ENCODE peak calls at places on chromosomes 16 and 17, in five cellular contexts. Q, Z, F, V and O are unnamed samples. For H3K27me3, the result is how much of the 10 kb centered on the place peaks cover.

GRCh38 chr17:43803758-43804157 is 23.5 kb downstream of the CFAP97D1 start:
- DNase-seq in Q (no peak), Z (no peak), F (no peak), V (no peak), O (no peak)

GRCh38 chr17:75346906-75347305 is 57.7 kb upstream of the SLC25A19 start:
- DNase-seq in Q (no peak), Z (no peak), F (peak), V (no peak), O (no peak)

GRCh38 chr17:17816240-17816814 is 20.5 kb downstream of the SREBF1 start:
- DNase-seq in Q (no peak), Z (no peak), F (no peak), V (no peak), O (no peak)

GRCh38 chr17:18859256-18859655 is 1.3 kb downstream of the PRPSAP2 start:
- DNase-seq in Q (no peak), Z (no peak), F (peak), V (no peak), O (no peak)

GRCh38 chr17:64635647-64636305 is 26.3 kb downstream of the SMURF2 start:
- DNase-seq in Q (no peak), Z (no peak), F (peak), V (no peak), O (no peak)

GRCh38 chr16:13453938-13454553 is 465.9 kb upstream of the ERCC4 start:
- DNase-seq in Q (peak), Z (no peak), F (no peak), V (no peak), O (no peak)

GRCh38 chr16:54540525-54541180 is 254.1 kb upstream of the IRX3 start:
- DNase-seq in Q (no peak), Z (no peak), F (no peak), V (no peak), O (no peak)

GRCh38 chr17:38443356-38444026 is 15.2 kb downstream of the ARHGAP23 start:
- DNase-seq in Q (no peak), Z (no peak), F (no peak), V (no peak), O (no peak)

GRCh38 chr17:15273141-15273793 is 8.1 kb upstream of the PMP22 start:
- DNase-seq in Q (no peak), Z (no peak), F (peak), V (no peak), O (no peak)

GRCh38 chr17:15274017-15274416 is 8.9 kb upstream of the PMP22 start:
- DNase-seq in Q (no peak), Z (no peak), F (no peak), V (no peak), O (no peak)

GRCh38 chr17:15279011-15279477 is 13.9 kb upstream of the PMP22 start:
- DNase-seq in Q (no peak), Z (no peak), F (peak), V (no peak), O (no peak)

GRCh38 chr17:15281909-15282308 is 16.8 kb upstream of the PMP22 start:
- DNase-seq in Q (no peak), Z (no peak), F (no peak), V (no peak), O (no peak)

DNA sequence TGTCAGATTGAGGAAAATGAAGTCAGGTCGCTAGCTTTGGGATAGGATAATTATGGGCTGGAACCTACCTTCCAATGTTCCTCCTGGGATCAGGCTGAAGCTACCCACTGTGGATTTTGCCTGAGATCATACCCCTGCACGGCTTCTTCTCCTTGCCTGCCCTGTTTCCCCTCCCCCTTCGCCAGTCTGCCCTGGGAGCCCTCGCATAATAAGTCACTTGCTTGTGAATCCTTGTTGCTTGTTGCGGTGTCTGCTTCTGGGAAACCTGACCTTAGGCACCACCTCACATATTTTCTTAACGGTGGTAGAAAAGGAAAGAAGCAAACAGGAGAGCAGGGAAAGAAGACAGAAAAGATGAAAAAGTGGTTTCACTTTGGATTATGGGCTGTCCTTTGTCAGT is 13.3 kb upstream of the PMP22 start:
- DNase-seq in Q (no peak), Z (no peak), F (no peak), V (no peak), O (no peak)
- H3K27ac ChIP-seq in Q (no peak), Z (no peak), F (peak), V (peak), O (no peak)

GRCh38 chr17:63496663-63497400 is 20.0 kb downstream of the ACE start:
- DNase-seq in Q (no peak), Z (no peak), F (no peak), V (no peak), O (no peak)
- H3K27me3 ChIP-seq in Q (under half), Z (under half), F (under half), V (under half), O (under half)

DNA sequence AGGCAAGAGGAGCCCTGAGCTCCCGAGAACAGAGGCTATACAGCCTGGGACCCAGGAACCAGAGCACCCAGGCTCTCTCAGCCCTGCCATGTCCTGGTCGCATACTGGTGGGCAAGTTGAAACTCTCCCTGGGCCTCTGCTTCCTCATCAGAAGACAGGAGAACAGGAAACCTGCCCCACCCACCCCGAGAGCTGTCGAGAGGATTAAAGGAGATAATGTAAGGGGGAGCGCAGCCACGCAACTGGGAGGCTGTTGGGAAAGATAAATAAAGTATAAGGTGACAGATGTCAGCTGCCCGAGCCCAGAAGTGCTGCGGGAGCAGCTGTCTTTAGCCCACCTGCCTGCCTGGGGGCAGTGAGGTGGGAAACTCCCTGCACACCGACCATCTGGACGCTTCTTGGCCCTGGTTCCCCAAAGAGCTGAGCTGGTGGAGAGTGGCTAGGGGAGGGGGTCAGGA is 6.8 kb downstream of the KIF19 start:
- DNase-seq in Q (no peak), Z (no peak), F (no peak), V (peak), O (no peak)
- H3K27ac ChIP-seq in Q (no peak), Z (no peak), F (no peak), V (no peak), O (no peak)

GRCh38 chr16:86200722-86201121 is 301.8 kb downstream of the IRF8 start:
- DNase-seq in Q (no peak), Z (no peak), F (no peak), V (no peak), O (no peak)
- H3K27me3 ChIP-seq in Q (under half), Z (under half), F (under half), V (under half), O (under half)

DNA sequence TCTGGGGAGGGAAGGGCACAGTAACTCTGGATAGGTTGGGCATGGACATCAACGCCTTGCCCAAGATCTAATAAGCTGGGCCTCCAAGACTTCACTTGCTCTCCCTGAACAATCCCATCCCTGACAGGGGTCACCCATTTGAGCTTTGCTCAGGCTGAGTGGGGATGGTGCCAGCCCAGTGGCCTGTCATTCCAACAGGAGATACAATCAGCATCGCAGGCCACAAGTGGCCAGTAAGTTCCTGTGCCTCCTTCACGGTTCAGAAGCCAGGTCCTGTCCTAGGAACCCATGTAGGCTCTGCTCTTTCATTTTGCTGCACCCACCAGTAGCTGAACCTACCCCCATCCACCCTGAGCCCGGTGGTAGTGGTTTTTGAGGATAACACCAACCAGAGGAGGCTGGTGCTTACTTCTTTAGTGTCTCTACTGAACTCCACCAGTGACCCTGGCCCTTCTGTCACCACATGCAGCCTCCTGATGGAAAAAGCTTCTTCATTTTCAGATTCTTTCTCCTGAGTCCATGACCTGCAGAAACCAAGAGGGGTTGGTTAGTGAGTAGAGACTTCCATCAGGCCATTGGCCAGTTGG is 14.9 kb downstream of the PLEKHG4 start:
- DNase-seq in Q (no peak), Z (no peak), F (no peak), V (no peak), O (no peak)
- H3K27ac ChIP-seq in Q (no peak), Z (no peak), F (no peak), V (no peak), O (no peak)

DNA sequence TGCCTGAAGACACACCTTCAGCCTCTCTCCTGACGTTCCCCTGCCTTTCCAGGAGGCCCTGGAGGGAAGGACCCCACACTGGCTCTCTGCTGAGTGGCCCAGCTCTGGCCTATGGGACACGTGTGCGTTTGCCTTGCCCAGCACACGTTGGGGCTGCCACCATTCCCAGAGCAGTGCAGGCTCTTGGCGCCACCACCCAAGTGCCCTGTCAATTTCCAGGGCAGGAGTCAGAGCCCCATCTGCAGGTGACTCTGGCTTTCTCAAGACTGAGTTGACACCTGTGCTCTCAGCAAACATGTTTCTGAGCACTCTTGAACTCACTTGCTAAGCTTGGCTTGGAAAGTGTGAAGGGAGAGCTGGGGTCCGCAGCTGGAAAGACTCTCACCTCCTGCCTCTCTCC is 4.7 kb upstream of the IRF8 start:
- DNase-seq in Q (no peak), Z (no peak), F (no peak), V (peak), O (no peak)
- H3K27me3 ChIP-seq in Q (under half), Z (under half), F (under half), V (under half), O (under half)

GRCh38 chr17:82338858-82339633 is 5.5 kb upstream of the SECTM1 start:
- DNase-seq in Q (no peak), Z (no peak), F (peak), V (peak), O (no peak)
- H3K27ac ChIP-seq in Q (peak), Z (no peak), F (peak), V (peak), O (no peak)